ENCODE peak calls at places on chromosomes 6 and 20, in eight cellular contexts. A is breast epithelium, D is heart right ventricle, P is mesenchymal stem cell, L is brain microvascular endothelial cell, J is endothelial cell of umbilical vein, X is ascending aorta, H is prostate gland. I is an unnamed sample.

GRCh38 chr20:51373713-51374481 is 168.6 kb downstream of the NFATC2 start:
- DNase-seq in X (no peak), D (peak; percentile 16), A (no peak), J (peak; percentile 96), H (no peak), P (no peak), L (peak; percentile 83), I (no peak)

GRCh38 chr6:135268263-135268662 is 87.2 kb downstream of the MYB start:
- DNase-seq in J (no peak), A (no peak), L (no peak), X (no peak), D (no peak), P (no peak), H (no peak), I (no peak)

GRCh38 chr20:11124849-11125505 is 451.2 kb upstream of the JAG1 start:
- DNase-seq in A (no peak), P (no peak), D (no peak), X (no peak), L (peak; percentile 51), H (no peak), J (peak; percentile 30), I (no peak)

GRCh38 chr6:123105561-123105960 is 109.5 kb downstream of the CLVS2 start:
- DNase-seq in J (no peak), L (no peak), P (no peak), A (no peak), D (no peak), H (no peak), X (no peak), I (no peak)

GRCh38 chr6:169568314-169569087 is 133.3 kb downstream of the WDR27 start:
- DNase-seq in J (no peak), D (no peak), A (no peak), P (no peak), X (no peak), H (no peak), L (no peak), I (peak; percentile 44)

GRCh38 chr20:50543326-50543725 is 33.1 kb downstream of the PTPN1 start:
- DNase-seq in L (no peak), P (no peak), D (no peak), X (no peak), A (no peak), J (no peak), H (no peak), I (no peak)

GRCh38 chr6:62775427-62776022 is 435.7 kb upstream of the FKBP1C start:
- DNase-seq in A (no peak), D (no peak), J (no peak), X (no peak), H (no peak), P (peak; percentile 9), L (no peak), I (peak; percentile 15)

GRCh38 chr20:9817654-9818053 is 21.2 kb downstream of the PAK5 start:
- DNase-seq in J (no peak), X (no peak), P (no peak), L (no peak), D (no peak), A (no peak), H (no peak), I (no peak)

GRCh38 chr20:61525781-61526431 is 273.8 kb downstream of the CDH4 start:
- DNase-seq in P (peak; percentile 60), J (no peak), L (no peak), A (no peak), H (no peak), D (no peak), X (no peak), I (no peak)

GRCh38 chr6:144582939-144583613 is 297.9 kb downstream of the UTRN start:
- DNase-seq in L (no peak), P (no peak), D (peak; percentile 32), X (no peak), H (peak; percentile 12), J (no peak), A (peak; percentile 32), I (peak; percentile 93)

GRCh38 chr20:17468073-17468840 is 62.9 kb downstream of the BFSP1 start:
- DNase-seq in A (no peak), L (no peak), J (no peak), D (no peak), H (no peak), P (no peak), X (no peak), I (no peak)

GRCh38 chr20:17465236-17465635 is 65.9 kb downstream of the BFSP1 start:
- DNase-seq in D (no peak), J (no peak), L (no peak), A (no peak), H (no peak), X (no peak), P (no peak), I (no peak)

GRCh38 chr20:17470521-17470920 is 60.7 kb downstream of the BFSP1 start:
- DNase-seq in L (no peak), D (no peak), A (no peak), J (no peak), H (no peak), X (no peak), P (no peak), I (no peak)

GRCh38 chr20:17469631-17470030 is 61.5 kb downstream of the BFSP1 start:
- DNase-seq in X (no peak), H (no peak), J (no peak), L (no peak), D (no peak), P (no peak), A (no peak), I (no peak)

DNA sequence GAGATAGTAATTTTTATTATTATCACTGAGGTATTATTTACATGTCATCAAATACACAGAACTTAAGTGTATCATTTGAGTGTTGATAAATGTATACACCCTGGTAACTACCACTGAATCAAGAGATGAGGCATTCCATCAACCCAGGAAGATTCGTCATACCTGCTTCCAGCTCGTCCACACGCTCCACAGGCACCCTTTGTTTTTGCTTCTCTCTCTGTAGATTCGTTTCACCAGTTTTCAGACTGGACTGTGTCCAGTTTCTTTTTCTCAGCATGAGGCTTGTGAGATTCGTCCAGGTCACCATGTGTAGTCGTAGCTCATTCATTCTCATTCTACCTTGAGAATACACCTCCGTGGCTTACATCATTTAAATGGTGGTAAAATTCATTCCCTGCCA is 64.5 kb downstream of the BFSP1 start:
- DNase-seq in D (no peak), A (no peak), H (no peak), P (no peak), X (no peak), J (no peak), L (no peak), I (no peak)
- H3K4me3 ChIP-seq in D (no peak overlapping the region), A (no peak overlapping the region), H (no peak overlapping the region), P (no peak overlapping the region), X (no peak overlapping the region), J (no peak overlapping the region), L (no peak overlapping the region), I (no peak overlapping the region)

DNA sequence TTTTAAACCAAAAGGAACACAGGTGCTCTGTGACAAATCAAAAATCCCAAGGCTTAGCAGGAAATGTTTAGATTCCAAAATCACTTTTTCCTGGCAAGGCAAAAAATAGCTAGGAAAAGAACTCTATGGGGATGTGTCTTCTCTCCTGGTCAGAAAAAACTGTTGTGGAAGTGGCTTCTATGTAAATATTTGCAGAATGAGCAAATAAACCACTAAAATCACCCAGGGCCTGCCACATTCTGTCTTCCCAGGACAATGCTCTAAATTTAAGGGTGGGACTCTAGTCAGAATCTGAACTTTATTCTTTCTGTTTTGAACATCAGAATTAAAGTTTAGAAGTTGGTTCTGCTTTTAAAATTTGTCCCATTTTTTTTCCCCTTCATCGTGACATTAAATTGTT is 29.3 kb downstream of the GCM1 start:
- DNase-seq in L (no peak), P (peak; percentile 71), A (no peak), D (no peak), X (no peak), J (no peak), H (no peak), I (no peak)
- H3K4me3 ChIP-seq in L (no peak overlapping the region), P (no peak overlapping the region), A (no peak overlapping the region), D (no peak overlapping the region), X (no peak overlapping the region), J (no peak overlapping the region), H (no peak overlapping the region), I (no peak overlapping the region)

DNA sequence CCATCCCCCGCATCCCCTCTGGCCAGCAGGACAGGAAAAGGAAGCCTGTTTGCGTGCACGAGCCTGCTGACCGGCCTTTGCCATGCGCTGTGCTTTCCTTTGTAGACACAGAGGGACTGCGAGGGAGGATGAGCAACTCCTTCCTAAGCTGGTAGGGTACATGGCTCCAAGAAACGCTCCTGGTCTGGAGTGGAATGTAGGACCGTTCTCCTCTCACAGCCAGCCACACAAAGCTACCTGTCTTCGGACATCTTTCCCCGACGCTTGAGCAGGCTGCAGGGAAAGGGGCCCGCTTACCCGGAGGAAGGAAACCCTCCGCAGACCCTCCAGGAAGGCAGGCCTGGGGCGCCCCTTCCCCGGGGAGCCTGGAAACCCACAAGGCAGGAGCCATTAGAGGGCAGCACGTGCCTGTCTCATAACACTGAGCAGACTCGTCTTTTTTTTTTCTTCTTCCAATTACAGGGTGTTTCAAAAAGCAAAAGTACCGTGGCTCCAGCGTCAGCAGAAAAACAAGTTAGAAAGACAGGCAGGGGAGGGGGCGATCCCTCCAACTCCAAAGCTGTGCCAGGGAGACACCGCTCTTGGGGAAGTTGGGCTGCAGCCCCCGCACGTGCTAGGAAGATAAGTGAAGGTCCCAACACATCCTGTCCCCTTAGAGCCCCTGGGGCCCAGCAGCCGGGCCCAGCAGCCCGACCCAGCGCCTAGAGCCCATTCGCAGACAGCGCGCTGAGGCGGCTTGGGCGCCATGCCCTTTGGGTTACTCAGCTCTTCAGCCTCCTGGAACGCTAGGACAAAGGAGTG is 136.0 kb downstream of the LY86 start:
- DNase-seq in H (peak; percentile 63), J (peak; percentile 90), D (peak; percentile 80), L (peak; percentile 59), A (peak; percentile 60), P (peak; percentile 84), X (no peak), I (no peak)
- H3K4me3 ChIP-seq in H (peak overlapping the region; percentile 24), J (peak overlapping the region; percentile 16), D (peak overlapping the region; percentile 44), L (peak overlapping the region; percentile 50), A (peak overlapping the region; percentile 69), P (peak overlapping the region; percentile 65), X (peak overlapping the region; percentile 43), I (no peak overlapping the region)

GRCh38 chr20:60113771-60114170 is 155.5 kb downstream of the CDH26 start:
- DNase-seq in A (no peak), X (no peak), L (no peak), J (no peak), P (no peak), H (no peak), D (no peak), I (no peak)

GRCh38 chr20:60117040-60117439 is 158.8 kb downstream of the CDH26 start:
- DNase-seq in A (no peak), X (no peak), J (no peak), L (no peak), P (no peak), D (no peak), H (no peak), I (no peak)

GRCh38 chr20:60113024-60113724 is 155.0 kb downstream of the CDH26 start:
- DNase-seq in L (no peak), X (no peak), J (no peak), A (no peak), D (no peak), H (no peak), P (no peak), I (no peak)

GRCh38 chr20:60116128-60116909 is 158.1 kb downstream of the CDH26 start:
- DNase-seq in H (no peak), P (no peak), L (no peak), X (no peak), D (no peak), A (no peak), J (no peak), I (no peak)

DNA sequence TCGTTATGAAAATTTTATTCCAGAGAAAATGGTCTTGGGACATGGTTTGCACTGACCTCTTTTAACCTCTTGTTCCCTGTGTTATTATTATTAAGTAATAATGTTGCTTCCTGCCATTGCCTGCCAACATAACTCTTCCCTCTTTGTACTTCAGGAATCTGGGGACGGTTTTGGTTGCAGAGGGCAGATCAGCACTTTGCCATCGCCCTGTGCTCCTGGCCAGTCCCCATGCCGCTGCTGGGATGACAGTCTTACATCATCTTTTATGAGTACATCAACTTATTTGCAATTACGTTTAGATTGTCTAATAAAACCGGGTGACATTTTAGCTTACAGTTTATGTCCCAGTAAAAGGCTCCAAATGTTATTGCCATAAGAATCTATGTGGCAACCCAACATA is 157.2 kb downstream of the CDH26 start:
- DNase-seq in A (no peak), P (no peak), X (no peak), H (peak; percentile 38), J (no peak), D (no peak), L (no peak), I (no peak)
- H3K4me3 ChIP-seq in A (no peak overlapping the region), P (no peak overlapping the region), X (no peak overlapping the region), H (no peak overlapping the region), J (no peak overlapping the region), D (no peak overlapping the region), L (no peak overlapping the region), I (no peak overlapping the region)